ENCODE peak calls at places on chromosomes 13 and 19, in five cellular contexts. One of them, this sample, is unnamed.

GRCh38 chr19:3618144-3618810 is 8.3 kb downstream of the CACTIN start:
- DNase-seq in lower lobe of right lung: no peak
- DNase-seq in stomach: peak; percentile 73
- DNase-seq in osteocyte: no peak
- DNase-seq in Calu3: peak; percentile 17
- DNase-seq in this sample: no peak

GRCh38 chr13:107185889-107186288 is 618.0 kb upstream of the ARGLU1 start:
- DNase-seq in lower lobe of right lung: no peak
- DNase-seq in stomach: no peak
- DNase-seq in osteocyte: no peak
- DNase-seq in Calu3: no peak
- DNase-seq in this sample: no peak

GRCh38 chr13:27622102-27622820 is 569 bp downstream of the POLR1D start:
- DNase-seq in lower lobe of right lung: no peak
- DNase-seq in stomach: no peak
- DNase-seq in osteocyte: no peak
- DNase-seq in Calu3: no peak
- DNase-seq in this sample: no peak

GRCh38 chr19:47497821-47498520 is 14.0 kb upstream of the KPTN start:
- DNase-seq in lower lobe of right lung: no peak
- DNase-seq in stomach: no peak
- DNase-seq in osteocyte: no peak
- DNase-seq in Calu3: no peak
- DNase-seq in this sample: no peak

GRCh38 chr19:48678201-48678600 is 5.4 kb upstream of the NTN5 start:
- DNase-seq in lower lobe of right lung: no peak
- DNase-seq in stomach: peak; percentile 73
- DNase-seq in osteocyte: no peak
- DNase-seq in Calu3: peak; percentile 55
- DNase-seq in this sample: no peak

GRCh38 chr13:77833331-77833863 is 85.2 kb downstream of the EDNRB start:
- DNase-seq in lower lobe of right lung: no peak
- DNase-seq in stomach: no peak
- DNase-seq in osteocyte: no peak
- DNase-seq in Calu3: no peak
- DNase-seq in this sample: no peak

GRCh38 chr13:49890376-49890775 is 45.8 kb downstream of the SPRYD7 start:
- DNase-seq in lower lobe of right lung: no peak
- DNase-seq in stomach: no peak
- DNase-seq in osteocyte: no peak
- DNase-seq in Calu3: no peak
- DNase-seq in this sample: no peak

GRCh38 chr13:52851153-52851962 is 2.9 kb upstream of the PCDH8 start:
- DNase-seq in lower lobe of right lung: peak; percentile 50
- DNase-seq in stomach: peak; percentile 32
- DNase-seq in osteocyte: no peak
- DNase-seq in Calu3: peak; percentile 28
- DNase-seq in this sample: no peak

GRCh38 chr19:58033741-58034475 is at the start of gene ZSCAN1:
- DNase-seq in lower lobe of right lung: peak; percentile 70
- DNase-seq in stomach: peak; percentile 40
- DNase-seq in osteocyte: peak; percentile 91
- DNase-seq in Calu3: no peak
- DNase-seq in this sample: no peak

GRCh38 chr19:50331187-50332013 is 2.2 kb upstream of the KCNC3 start:
- DNase-seq in lower lobe of right lung: peak; percentile 45
- DNase-seq in stomach: no peak
- DNase-seq in osteocyte: no peak
- DNase-seq in Calu3: no peak
- DNase-seq in this sample: no peak

GRCh38 chr13:78323848-78324247 is 279.5 kb downstream of the POU4F1 start:
- DNase-seq in lower lobe of right lung: no peak
- DNase-seq in stomach: no peak
- DNase-seq in osteocyte: no peak
- DNase-seq in Calu3: no peak
- DNase-seq in this sample: no peak

GRCh38 chr13:79194272-79194671 is 211.8 kb downstream of the RBM26 start:
- DNase-seq in lower lobe of right lung: no peak
- DNase-seq in stomach: no peak
- DNase-seq in osteocyte: no peak
- DNase-seq in Calu3: no peak
- DNase-seq in this sample: no peak

GRCh38 chr13:90185734-90186133 is 1161.8 kb upstream of the MIR17HG start:
- DNase-seq in lower lobe of right lung: no peak
- DNase-seq in stomach: no peak
- DNase-seq in osteocyte: no peak
- DNase-seq in Calu3: no peak
- DNase-seq in this sample: no peak

GRCh38 chr19:10503002-10503789 is at the start of gene KEAP1:
- DNase-seq in lower lobe of right lung: peak; percentile 59
- DNase-seq in stomach: peak; percentile 38
- DNase-seq in osteocyte: no peak
- DNase-seq in Calu3: peak; percentile 49
- DNase-seq in this sample: no peak

GRCh38 chr19:33301011-33301899 is 1.1 kb downstream of the CEBPA start:
- DNase-seq in lower lobe of right lung: no peak
- DNase-seq in stomach: peak; percentile 39
- DNase-seq in osteocyte: no peak
- DNase-seq in Calu3: no peak
- DNase-seq in this sample: peak; percentile 85

GRCh38 chr13:111859361-111860105 is 207.4 kb upstream of the SOX1 start:
- DNase-seq in lower lobe of right lung: no peak
- DNase-seq in stomach: no peak
- DNase-seq in osteocyte: no peak
- DNase-seq in Calu3: no peak
- DNase-seq in this sample: peak; percentile 64

GRCh38 chr19:33547676-33548075 is 26.1 kb upstream of the PEPD start:
- DNase-seq in lower lobe of right lung: no peak
- DNase-seq in stomach: no peak
- DNase-seq in osteocyte: no peak
- DNase-seq in Calu3: no peak
- DNase-seq in this sample: peak; percentile 57

GRCh38 chr19:44212865-44213346 is 574 bp downstream of the ZNF227 start:
- DNase-seq in lower lobe of right lung: no peak
- DNase-seq in stomach: no peak
- DNase-seq in osteocyte: no peak
- DNase-seq in Calu3: no peak
- DNase-seq in this sample: no peak

GRCh38 chr13:95087746-95088305 is 213.4 kb downstream of the ABCC4 start:
- DNase-seq in lower lobe of right lung: no peak
- DNase-seq in stomach: no peak
- DNase-seq in osteocyte: no peak
- DNase-seq in Calu3: no peak
- DNase-seq in this sample: no peak

DNA sequence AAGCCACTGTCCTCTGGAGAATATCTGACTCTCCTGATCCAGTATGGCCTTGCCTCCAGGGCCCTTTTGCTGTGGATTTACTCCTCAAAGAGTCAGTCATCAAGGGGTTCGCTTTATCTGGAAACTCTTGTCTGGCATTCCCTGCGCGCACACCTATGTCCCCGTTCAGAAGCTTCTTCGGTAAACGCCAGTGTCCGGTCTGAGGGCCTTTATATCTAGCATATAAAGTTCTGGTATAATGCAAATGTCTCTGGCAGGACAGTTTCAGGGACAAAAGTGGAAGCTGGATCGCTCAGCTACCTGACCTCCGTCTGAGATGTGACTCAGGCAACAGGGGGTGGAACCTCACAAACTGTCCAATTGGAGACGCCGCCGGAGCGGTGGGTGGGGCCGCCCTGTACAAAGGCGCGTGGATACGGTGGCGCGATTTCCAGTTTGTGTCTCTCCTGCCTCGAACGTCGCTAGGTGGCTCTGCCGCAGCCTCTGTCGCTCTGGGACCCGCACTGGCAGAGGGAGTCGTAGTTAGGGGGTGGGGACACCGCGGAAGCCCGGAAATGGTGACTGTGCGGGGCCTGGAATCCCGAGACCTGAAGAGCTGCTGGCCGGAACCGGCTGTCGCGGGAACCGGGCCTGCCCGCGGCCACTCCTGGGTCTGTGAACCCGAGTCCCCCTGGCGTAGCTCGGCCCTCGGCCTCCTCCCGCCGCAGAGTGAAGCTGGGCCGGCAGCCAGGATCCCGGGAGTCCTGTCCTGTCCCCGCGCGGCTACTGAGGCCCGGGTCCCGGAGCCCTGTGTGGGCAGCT is 10.6 kb upstream of the ZNF709 start:
- DNase-seq in lower lobe of right lung: peak; percentile 95
- DNase-seq in stomach: peak; percentile 97
- DNase-seq in osteocyte: peak; percentile 94
- DNase-seq in Calu3: peak; percentile 90
- DNase-seq in this sample: peak; percentile 93
- TF ChIP-seq CTCF in lower lobe of right lung: peak; percentile 54
- TF ChIP-seq CTCF in stomach: peak; percentile 38
- TF ChIP-seq CTCF in osteocyte: peak; percentile 50
- TF ChIP-seq CTCF in Calu3: no peak
- TF ChIP-seq CTCF in this sample: peak; percentile 74

DNA sequence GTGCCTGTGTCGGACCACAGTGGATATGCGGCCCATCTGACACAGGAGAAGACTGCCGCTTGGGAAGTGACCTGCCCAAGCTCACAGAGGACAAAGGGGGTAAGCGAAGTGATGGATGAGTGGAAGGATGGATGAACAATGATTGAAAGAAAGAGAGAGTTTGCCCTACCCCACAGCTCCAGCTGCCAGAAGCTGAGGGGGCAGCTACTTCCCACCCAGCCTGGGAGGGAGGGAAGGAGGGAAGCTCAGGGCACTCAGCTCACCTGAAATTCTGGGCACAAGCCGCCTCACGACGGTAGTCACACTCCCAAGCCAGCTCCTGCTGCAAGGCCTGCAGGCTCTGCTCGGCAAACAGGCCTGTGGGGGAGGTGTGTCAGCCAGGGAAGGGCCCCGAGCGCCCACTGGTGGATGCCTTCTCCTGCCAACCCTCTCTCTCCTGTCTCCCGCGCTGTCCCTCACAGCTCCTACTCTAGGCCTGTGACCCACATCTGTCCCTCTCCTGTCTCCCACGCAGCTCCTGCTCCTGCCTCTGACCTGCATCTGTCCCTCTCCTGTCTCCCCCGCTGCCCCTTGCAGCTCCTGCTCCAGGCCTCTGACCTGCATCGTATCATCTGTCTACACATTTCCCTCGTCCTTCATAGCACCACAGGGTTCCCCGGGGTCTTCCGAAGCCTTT is 12.0 kb upstream of the NUMBL start:
- DNase-seq in lower lobe of right lung: no peak
- DNase-seq in stomach: peak; percentile 74
- DNase-seq in osteocyte: no peak
- DNase-seq in Calu3: no peak
- DNase-seq in this sample: no peak
- TF ChIP-seq CTCF in lower lobe of right lung: no peak
- TF ChIP-seq CTCF in stomach: peak; percentile 41
- TF ChIP-seq CTCF in osteocyte: peak; percentile 35
- TF ChIP-seq CTCF in Calu3: no peak
- TF ChIP-seq CTCF in this sample: peak; percentile 51

GRCh38 chr13:99506632-99507031 is 5.4 kb downstream of the TM9SF2 start:
- DNase-seq in lower lobe of right lung: no peak
- DNase-seq in stomach: no peak
- DNase-seq in osteocyte: no peak
- DNase-seq in Calu3: no peak
- DNase-seq in this sample: no peak

GRCh38 chr13:99507054-99507453 is 5.8 kb downstream of the TM9SF2 start:
- DNase-seq in lower lobe of right lung: no peak
- DNase-seq in stomach: no peak
- DNase-seq in osteocyte: no peak
- DNase-seq in Calu3: no peak
- DNase-seq in this sample: no peak

GRCh38 chr13:99509477-99509876 is 8.2 kb downstream of the TM9SF2 start:
- DNase-seq in lower lobe of right lung: no peak
- DNase-seq in stomach: no peak
- DNase-seq in osteocyte: no peak
- DNase-seq in Calu3: no peak
- DNase-seq in this sample: no peak

GRCh38 chr13:99501952-99502310 is 659 bp downstream of the TM9SF2 start:
- DNase-seq in lower lobe of right lung: peak; percentile 55
- DNase-seq in stomach: peak; percentile 30
- DNase-seq in osteocyte: no peak
- DNase-seq in Calu3: no peak
- DNase-seq in this sample: no peak

GRCh38 chr13:99505814-99506269 is 4.6 kb downstream of the TM9SF2 start:
- DNase-seq in lower lobe of right lung: no peak
- DNase-seq in stomach: no peak
- DNase-seq in osteocyte: no peak
- DNase-seq in Calu3: no peak
- DNase-seq in this sample: no peak
- TF ChIP-seq CTCF in lower lobe of right lung: no peak
- TF ChIP-seq CTCF in stomach: peak; percentile 17
- TF ChIP-seq CTCF in osteocyte: peak; percentile 53
- TF ChIP-seq CTCF in Calu3: no peak
- TF ChIP-seq CTCF in this sample: peak; percentile 84

DNA sequence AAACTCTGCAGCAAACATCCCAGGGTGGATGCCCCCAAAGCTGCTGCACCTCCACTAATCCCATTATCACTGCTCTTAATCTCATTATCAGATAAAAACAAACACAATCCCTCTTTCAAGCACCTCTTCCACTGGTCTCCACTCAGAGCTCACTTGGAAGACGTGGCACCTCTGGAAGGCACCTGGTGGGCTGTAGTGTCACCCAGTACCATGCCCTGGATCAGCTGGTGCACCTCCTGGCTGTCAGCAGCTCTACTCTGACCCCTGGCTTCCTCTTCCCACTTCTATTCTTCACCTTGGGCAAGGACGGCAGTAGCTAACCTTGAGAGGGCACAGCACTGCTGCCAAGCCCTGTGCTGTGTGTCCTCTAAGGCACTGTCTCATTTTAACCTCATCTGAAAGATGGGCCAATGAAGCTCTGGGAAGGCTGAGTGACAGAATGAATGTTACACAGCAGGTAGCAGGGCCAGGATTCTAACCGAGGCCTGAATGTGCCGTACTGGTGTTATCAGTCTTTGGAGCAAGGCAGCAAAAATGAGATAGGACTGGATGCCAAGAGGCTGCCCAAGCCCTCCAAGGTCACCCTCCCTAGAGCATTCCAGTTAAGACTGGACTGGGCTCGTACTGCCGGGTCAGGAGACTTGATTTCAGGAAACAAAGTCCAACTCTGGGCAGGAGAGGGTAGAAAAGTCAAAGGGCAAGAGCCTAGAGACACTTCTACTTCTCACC is 7.4 kb downstream of the BRD4 start:
- DNase-seq in lower lobe of right lung: no peak
- DNase-seq in stomach: peak; percentile 63
- DNase-seq in osteocyte: no peak
- DNase-seq in Calu3: no peak
- DNase-seq in this sample: peak; percentile 39
- TF ChIP-seq CTCF in lower lobe of right lung: no peak
- TF ChIP-seq CTCF in stomach: no peak
- TF ChIP-seq CTCF in osteocyte: no peak
- TF ChIP-seq CTCF in Calu3: no peak
- TF ChIP-seq CTCF in this sample: no peak

DNA sequence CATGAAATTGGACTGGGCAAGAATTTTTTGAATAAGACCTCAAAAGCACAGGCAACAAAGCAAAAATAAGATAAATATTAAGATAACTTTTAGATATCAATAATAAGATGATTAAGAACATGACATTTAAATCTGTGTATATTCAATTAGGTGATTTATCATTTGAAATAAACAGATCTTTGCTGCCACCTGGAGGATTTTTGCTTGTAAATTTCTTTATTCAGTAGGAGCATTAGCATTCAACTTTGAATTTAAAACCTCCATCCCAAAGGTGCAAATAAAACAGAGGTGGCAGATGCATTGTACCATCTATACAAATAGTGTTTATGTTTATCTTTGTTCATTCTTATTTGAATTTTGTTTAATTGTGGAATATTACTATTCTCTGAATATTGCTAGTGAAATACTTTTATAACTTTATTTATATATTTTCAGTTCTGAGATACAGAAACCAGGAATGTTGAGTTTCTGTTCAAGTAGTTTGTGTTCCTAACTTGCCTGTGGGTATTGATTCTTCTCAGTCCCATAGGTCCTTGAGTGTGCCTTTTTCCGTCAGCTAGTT is 20.9 kb downstream of the COG6 start:
- DNase-seq in lower lobe of right lung: no peak
- DNase-seq in stomach: no peak
- DNase-seq in osteocyte: no peak
- DNase-seq in Calu3: peak; percentile 16
- DNase-seq in this sample: no peak
- TF ChIP-seq CTCF in lower lobe of right lung: peak; percentile 41
- TF ChIP-seq CTCF in stomach: peak; percentile 30
- TF ChIP-seq CTCF in osteocyte: peak; percentile 61
- TF ChIP-seq CTCF in Calu3: no peak
- TF ChIP-seq CTCF in this sample: peak; percentile 88

This sample was measured in chondrocyte.